ENCODE peak calls at places on chromosomes 3 and 15, in four cellular contexts. One of them, this sample, is unnamed.
A peak's percentile ranks its signal among the peaks of the same experiment; 100 is the strongest.

GRCh38 chr3:40719660-40720287 is 195.0 kb downstream of the ZNF621 start:
- DNase-seq in Kasumi-1: no peak
- DNase-seq in GM12891: no peak
- DNase-seq in progenitor cell of endocrine pancreas: no peak
- DNase-seq in this sample: no peak

GRCh38 chr3:3589715-3590130 is 209.5 kb upstream of the LRRN1 start:
- DNase-seq in Kasumi-1: no peak
- DNase-seq in GM12891: peak; percentile 6
- DNase-seq in progenitor cell of endocrine pancreas: no peak
- DNase-seq in this sample: no peak

GRCh38 chr3:64975138-64975537 is 287.3 kb upstream of the ADAMTS9 start:
- DNase-seq in Kasumi-1: no peak
- DNase-seq in GM12891: no peak
- DNase-seq in progenitor cell of endocrine pancreas: no peak
- DNase-seq in this sample: no peak

GRCh38 chr3:10140996-10141546 is 507 bp upstream of the VHL start:
- DNase-seq in Kasumi-1: no peak
- DNase-seq in GM12891: no peak
- DNase-seq in progenitor cell of endocrine pancreas: no peak
- DNase-seq in this sample: no peak

GRCh38 chr3:74861211-74861610 is 246.8 kb upstream of the CNTN3 start:
- DNase-seq in Kasumi-1: no peak
- DNase-seq in GM12891: no peak
- DNase-seq in progenitor cell of endocrine pancreas: no peak
- DNase-seq in this sample: no peak

GRCh38 chr3:87270908-87271727 is 5.3 kb downstream of the POU1F1 start:
- DNase-seq in Kasumi-1: peak; percentile 83
- DNase-seq in GM12891: no peak
- DNase-seq in progenitor cell of endocrine pancreas: no peak
- DNase-seq in this sample: no peak

GRCh38 chr3:183812746-183813445 is 12.5 kb downstream of the MAP6D1 start:
- DNase-seq in Kasumi-1: no peak
- DNase-seq in GM12891: no peak
- DNase-seq in progenitor cell of endocrine pancreas: no peak
- DNase-seq in this sample: no peak

GRCh38 chr15:90641581-90642463 is 75.3 kb upstream of the BLM start:
- DNase-seq in Kasumi-1: no peak
- DNase-seq in GM12891: no peak
- DNase-seq in progenitor cell of endocrine pancreas: no peak
- DNase-seq in this sample: no peak

GRCh38 chr3:179949428-179949827 is 87.3 kb downstream of the PEX5L start:
- DNase-seq in Kasumi-1: no peak
- DNase-seq in GM12891: no peak
- DNase-seq in progenitor cell of endocrine pancreas: no peak
- DNase-seq in this sample: no peak

GRCh38 chr3:100041328-100041749 is 73.0 kb downstream of the FILIP1L start:
- DNase-seq in Kasumi-1: no peak
- DNase-seq in GM12891: no peak
- DNase-seq in progenitor cell of endocrine pancreas: no peak
- DNase-seq in this sample: no peak